ENCODE peak calls at places on chromosomes 4 and X, in five cellular contexts. One of them, this sample, is unnamed.

GRCh38 chr4:166502660-166503059 is 629.6 kb downstream of the TLL1 start:
- DNase-seq in GM06990: no peak
- DNase-seq in astrocyte of the spinal cord: no peak
- DNase-seq in foreskin fibroblast: no peak
- DNase-seq in GM13977: no peak
- DNase-seq in this sample: no peak

GRCh38 chrX:29852767-29853166 is 362.6 kb upstream of the MAGEB2 start:
- DNase-seq in GM06990: no peak
- DNase-seq in astrocyte of the spinal cord: no peak
- DNase-seq in foreskin fibroblast: peak; percentile 11
- DNase-seq in GM13977: no peak
- DNase-seq in this sample: no peak

GRCh38 chr4:188534917-188535316 is 395.7 kb downstream of the TRIML1 start:
- DNase-seq in GM06990: no peak
- DNase-seq in astrocyte of the spinal cord: no peak
- DNase-seq in foreskin fibroblast: no peak
- DNase-seq in GM13977: no peak
- DNase-seq in this sample: no peak

GRCh38 chr4:169220446-169220845 is 50.3 kb downstream of the SH3RF1 start:
- DNase-seq in GM06990: no peak
- DNase-seq in astrocyte of the spinal cord: no peak
- DNase-seq in foreskin fibroblast: no peak
- DNase-seq in GM13977: no peak
- DNase-seq in this sample: no peak

GRCh38 chr4:110484767-110485166 is 8.8 kb downstream of the ENPEP start:
- DNase-seq in GM06990: no peak
- DNase-seq in astrocyte of the spinal cord: peak; percentile 78
- DNase-seq in foreskin fibroblast: peak; percentile 92
- DNase-seq in GM13977: no peak
- DNase-seq in this sample: no peak

GRCh38 chr4:176540814-176541213 is 221.0 kb downstream of the SPCS3 start:
- DNase-seq in GM06990: no peak
- DNase-seq in astrocyte of the spinal cord: peak; percentile 31
- DNase-seq in foreskin fibroblast: no peak
- DNase-seq in GM13977: no peak
- DNase-seq in this sample: no peak

GRCh38 chrX:133414399-133415275 is 652 bp downstream of the GPC4 start:
- DNase-seq in GM06990: peak; percentile 17
- DNase-seq in astrocyte of the spinal cord: no peak
- DNase-seq in foreskin fibroblast: peak; percentile 34
- DNase-seq in GM13977: no peak
- DNase-seq in this sample: no peak

GRCh38 chr4:113223001-113223400 is 173.5 kb downstream of the ANK2 start:
- DNase-seq in GM06990: no peak
- DNase-seq in astrocyte of the spinal cord: no peak
- DNase-seq in foreskin fibroblast: peak; percentile 50
- DNase-seq in GM13977: no peak
- DNase-seq in this sample: no peak

GRCh38 chrX:37922926-37923325 is 75.6 kb upstream of the DYNLT3 start:
- DNase-seq in GM06990: no peak
- DNase-seq in astrocyte of the spinal cord: no peak
- DNase-seq in foreskin fibroblast: peak; percentile 8
- DNase-seq in GM13977: no peak
- DNase-seq in this sample: no peak

GRCh38 chrX:37918168-37918567 is 70.8 kb upstream of the DYNLT3 start:
- DNase-seq in GM06990: no peak
- DNase-seq in astrocyte of the spinal cord: no peak
- DNase-seq in foreskin fibroblast: no peak
- DNase-seq in GM13977: no peak
- DNase-seq in this sample: no peak

GRCh38 chrX:37921758-37922157 is 74.4 kb upstream of the DYNLT3 start:
- DNase-seq in GM06990: no peak
- DNase-seq in astrocyte of the spinal cord: peak; percentile 62
- DNase-seq in foreskin fibroblast: peak; percentile 76
- DNase-seq in GM13977: no peak
- DNase-seq in this sample: no peak

GRCh38 chrX:37912797-37913196 is 65.4 kb upstream of the DYNLT3 start:
- DNase-seq in GM06990: no peak
- DNase-seq in astrocyte of the spinal cord: no peak
- DNase-seq in foreskin fibroblast: no peak
- DNase-seq in GM13977: no peak
- DNase-seq in this sample: no peak

GRCh38 chrX:37918703-37919102 is 71.3 kb upstream of the DYNLT3 start:
- DNase-seq in GM06990: no peak
- DNase-seq in astrocyte of the spinal cord: no peak
- DNase-seq in foreskin fibroblast: no peak
- DNase-seq in GM13977: no peak
- DNase-seq in this sample: no peak
- TF ChIP-seq CTCF in GM06990: no peak
- TF ChIP-seq CTCF in astrocyte of the spinal cord: no peak
- TF ChIP-seq CTCF in foreskin fibroblast: no peak
- TF ChIP-seq CTCF in GM13977: no peak
- TF ChIP-seq CTCF in this sample: no peak

GRCh38 chr4:45518832-45519231 is 605.0 kb downstream of the GABRG1 start:
- DNase-seq in GM06990: no peak
- DNase-seq in astrocyte of the spinal cord: no peak
- DNase-seq in foreskin fibroblast: no peak
- DNase-seq in GM13977: no peak
- DNase-seq in this sample: no peak
- TF ChIP-seq CTCF in GM06990: no peak
- TF ChIP-seq CTCF in astrocyte of the spinal cord: no peak
- TF ChIP-seq CTCF in foreskin fibroblast: no peak
- TF ChIP-seq CTCF in GM13977: no peak
- TF ChIP-seq CTCF in this sample: no peak

DNA sequence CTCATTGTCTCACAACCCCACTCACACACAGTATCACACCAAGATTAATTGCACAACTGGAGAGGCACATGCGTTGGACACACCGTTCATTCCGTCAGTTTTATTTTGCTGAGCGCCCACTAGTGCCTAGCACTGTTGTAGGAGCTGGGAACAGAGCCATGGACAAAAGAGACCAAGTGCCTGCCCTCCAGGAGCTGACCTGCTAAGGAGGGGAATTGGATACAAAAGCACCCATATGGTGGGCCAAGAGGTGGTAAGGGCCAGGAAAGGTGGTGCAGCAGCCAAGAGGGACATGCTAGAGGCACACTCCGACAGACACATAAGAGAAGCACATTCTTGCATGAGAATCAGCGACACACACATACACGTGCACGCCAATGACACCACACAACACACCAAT is 705 bp upstream of the CRMP1 start:
- DNase-seq in GM06990: no peak
- DNase-seq in astrocyte of the spinal cord: no peak
- DNase-seq in foreskin fibroblast: no peak
- DNase-seq in GM13977: no peak
- DNase-seq in this sample: no peak
- TF ChIP-seq CTCF in GM06990: no peak
- TF ChIP-seq CTCF in astrocyte of the spinal cord: no peak
- TF ChIP-seq CTCF in foreskin fibroblast: no peak
- TF ChIP-seq CTCF in GM13977: no peak
- TF ChIP-seq CTCF in this sample: no peak

GRCh38 chrX:12383196-12383595 is 244.9 kb downstream of the FRMPD4 start:
- DNase-seq in GM06990: no peak
- DNase-seq in astrocyte of the spinal cord: no peak
- DNase-seq in foreskin fibroblast: no peak
- DNase-seq in GM13977: no peak
- DNase-seq in this sample: no peak
- TF ChIP-seq CTCF in GM06990: peak; percentile 59
- TF ChIP-seq CTCF in astrocyte of the spinal cord: peak; percentile 21
- TF ChIP-seq CTCF in foreskin fibroblast: peak; percentile 18
- TF ChIP-seq CTCF in GM13977: peak; percentile 23
- TF ChIP-seq CTCF in this sample: no peak

DNA sequence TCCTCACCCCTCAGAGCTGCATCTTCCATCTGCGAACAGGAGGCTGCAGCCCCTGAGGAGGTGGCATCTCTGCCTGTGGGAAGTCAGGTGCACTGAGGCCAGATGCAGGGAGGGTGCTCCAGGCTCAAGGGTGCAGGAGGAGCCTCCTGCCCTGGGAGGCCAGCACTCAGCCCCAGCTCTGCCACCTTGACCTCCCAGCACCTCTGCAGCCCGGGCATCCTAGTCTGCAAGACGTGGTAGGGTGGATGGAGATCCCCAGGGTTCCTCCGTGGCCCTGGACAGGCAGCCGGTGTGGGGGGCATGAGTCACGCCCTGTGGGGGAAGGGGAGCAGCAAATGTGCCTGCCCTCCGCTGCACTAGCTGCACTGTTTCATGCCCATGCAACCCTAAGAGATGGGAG is 64.7 kb downstream of the TRMT44 start:
- DNase-seq in GM06990: no peak
- DNase-seq in astrocyte of the spinal cord: no peak
- DNase-seq in foreskin fibroblast: no peak
- DNase-seq in GM13977: no peak
- DNase-seq in this sample: no peak
- TF ChIP-seq CTCF in GM06990: no peak
- TF ChIP-seq CTCF in astrocyte of the spinal cord: no peak
- TF ChIP-seq CTCF in foreskin fibroblast: no peak
- TF ChIP-seq CTCF in GM13977: no peak
- TF ChIP-seq CTCF in this sample: no peak

DNA sequence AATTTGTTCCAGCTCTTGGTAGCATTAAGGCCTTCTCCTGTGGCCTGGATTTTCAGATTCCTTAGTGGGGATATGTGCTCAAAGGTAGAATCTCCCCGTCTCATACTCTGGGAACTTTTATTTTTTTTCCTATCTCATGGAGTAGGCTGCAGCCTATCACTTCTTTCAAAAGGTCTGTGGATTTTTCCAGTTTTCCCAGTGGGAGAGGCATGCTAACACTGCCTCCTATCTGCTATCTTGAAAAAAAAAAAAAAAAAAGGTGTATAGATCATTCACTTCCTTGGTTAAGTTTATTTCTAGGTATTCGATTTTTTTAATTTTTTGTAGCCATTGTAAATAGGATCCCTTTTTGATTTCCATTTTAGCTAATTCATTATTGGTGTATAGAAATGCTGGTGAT is 67.1 kb downstream of the IL15 start:
- DNase-seq in GM06990: no peak
- DNase-seq in astrocyte of the spinal cord: no peak
- DNase-seq in foreskin fibroblast: peak; percentile 42
- DNase-seq in GM13977: no peak
- DNase-seq in this sample: no peak
- TF ChIP-seq CTCF in GM06990: no peak
- TF ChIP-seq CTCF in astrocyte of the spinal cord: no peak
- TF ChIP-seq CTCF in foreskin fibroblast: no peak
- TF ChIP-seq CTCF in GM13977: no peak
- TF ChIP-seq CTCF in this sample: no peak

GRCh38 chrX:41010188-41010846 is 74.9 kb upstream of the USP9X start:
- DNase-seq in GM06990: peak; percentile 45
- DNase-seq in astrocyte of the spinal cord: peak; percentile 86
- DNase-seq in foreskin fibroblast: peak; percentile 84
- DNase-seq in GM13977: peak; percentile 40
- DNase-seq in this sample: peak; percentile 48
- TF ChIP-seq CTCF in GM06990: no peak
- TF ChIP-seq CTCF in astrocyte of the spinal cord: peak; percentile 18
- TF ChIP-seq CTCF in foreskin fibroblast: peak; percentile 3
- TF ChIP-seq CTCF in GM13977: no peak
- TF ChIP-seq CTCF in this sample: no peak

This sample was measured in GM10248.